ENCODE peak calls at places on chromosomes 6 and 20, in nine cellular contexts. One of them, this sample, is unnamed.

GRCh38 chr6:24064106-24064505 is 61.9 kb upstream of the NRSN1 start:
- DNase-seq in pancreas: no peak
- DNase-seq in right lobe of liver: no peak
- DNase-seq in RWPE2: no peak
- DNase-seq in brain microvascular endothelial cell: no peak
- DNase-seq in AG09309: no peak
- DNase-seq in fibroblast of the aortic adventitia: no peak
- DNase-seq in SK-N-SH: peak; percentile 21
- DNase-seq in endodermal cell: peak; percentile 72
- DNase-seq in this sample: peak; percentile 18

GRCh38 chr6:112253842-112254816 is at the start of gene LAMA4:
- DNase-seq in pancreas: no peak
- DNase-seq in right lobe of liver: peak; percentile 56
- DNase-seq in RWPE2: no peak
- DNase-seq in brain microvascular endothelial cell: peak; percentile 87
- DNase-seq in AG09309: no peak
- DNase-seq in fibroblast of the aortic adventitia: peak; percentile 81
- DNase-seq in SK-N-SH: peak; percentile 64
- DNase-seq in endodermal cell: peak; percentile 85
- DNase-seq in this sample: peak; percentile 64

GRCh38 chr6:136312975-136313374 is 23.3 kb upstream of the BCLAF1 start:
- DNase-seq in pancreas: no peak
- DNase-seq in right lobe of liver: no peak
- DNase-seq in RWPE2: no peak
- DNase-seq in brain microvascular endothelial cell: no peak
- DNase-seq in AG09309: no peak
- DNase-seq in fibroblast of the aortic adventitia: no peak
- DNase-seq in SK-N-SH: no peak
- DNase-seq in endodermal cell: no peak
- DNase-seq in this sample: no peak

GRCh38 chr6:30075094-30075986 is at the start of gene RNF39:
- DNase-seq in pancreas: no peak
- DNase-seq in right lobe of liver: no peak
- DNase-seq in RWPE2: no peak
- DNase-seq in brain microvascular endothelial cell: no peak
- DNase-seq in AG09309: no peak
- DNase-seq in fibroblast of the aortic adventitia: no peak
- DNase-seq in SK-N-SH: peak; percentile 60
- DNase-seq in endodermal cell: peak; percentile 82
- DNase-seq in this sample: peak; percentile 23

GRCh38 chr6:41593451-41594238 is 44.6 kb upstream of the MDFI start:
- DNase-seq in pancreas: no peak
- DNase-seq in right lobe of liver: no peak
- DNase-seq in RWPE2: no peak
- DNase-seq in brain microvascular endothelial cell: no peak
- DNase-seq in AG09309: no peak
- DNase-seq in fibroblast of the aortic adventitia: no peak
- DNase-seq in SK-N-SH: no peak
- DNase-seq in endodermal cell: no peak
- DNase-seq in this sample: no peak

GRCh38 chr20:51596656-51597388 is 54.3 kb upstream of the NFATC2 start:
- DNase-seq in pancreas: no peak
- DNase-seq in right lobe of liver: no peak
- DNase-seq in RWPE2: no peak
- DNase-seq in brain microvascular endothelial cell: no peak
- DNase-seq in AG09309: peak; percentile 25
- DNase-seq in fibroblast of the aortic adventitia: no peak
- DNase-seq in SK-N-SH: no peak
- DNase-seq in endodermal cell: no peak
- DNase-seq in this sample: no peak

GRCh38 chr6:156948807-156949206 is 171.6 kb downstream of the ARID1B start:
- DNase-seq in pancreas: no peak
- DNase-seq in right lobe of liver: no peak
- DNase-seq in RWPE2: no peak
- DNase-seq in brain microvascular endothelial cell: peak; percentile 82
- DNase-seq in AG09309: peak; percentile 47
- DNase-seq in fibroblast of the aortic adventitia: peak; percentile 81
- DNase-seq in SK-N-SH: no peak
- DNase-seq in endodermal cell: no peak
- DNase-seq in this sample: peak; percentile 89

GRCh38 chr6:108268845-108269244 is 8.0 kb upstream of the SNX3 start:
- DNase-seq in pancreas: no peak
- DNase-seq in right lobe of liver: no peak
- DNase-seq in RWPE2: no peak
- DNase-seq in brain microvascular endothelial cell: peak; percentile 1
- DNase-seq in AG09309: no peak
- DNase-seq in fibroblast of the aortic adventitia: peak; percentile 8
- DNase-seq in SK-N-SH: no peak
- DNase-seq in endodermal cell: no peak
- DNase-seq in this sample: no peak

GRCh38 chr6:28802417-28803336 is 121.1 kb downstream of the TRIM27 start:
- DNase-seq in pancreas: no peak
- DNase-seq in right lobe of liver: no peak
- DNase-seq in RWPE2: no peak
- DNase-seq in brain microvascular endothelial cell: peak; percentile 84
- DNase-seq in AG09309: no peak
- DNase-seq in fibroblast of the aortic adventitia: peak; percentile 33
- DNase-seq in SK-N-SH: no peak
- DNase-seq in endodermal cell: peak; percentile 83
- DNase-seq in this sample: peak; percentile 21

GRCh38 chr20:33852971-33853813 is 42.0 kb downstream of the CHMP4B start:
- DNase-seq in pancreas: no peak
- DNase-seq in right lobe of liver: no peak
- DNase-seq in RWPE2: peak; percentile 72
- DNase-seq in brain microvascular endothelial cell: no peak
- DNase-seq in AG09309: no peak
- DNase-seq in fibroblast of the aortic adventitia: no peak
- DNase-seq in SK-N-SH: no peak
- DNase-seq in endodermal cell: no peak
- DNase-seq in this sample: no peak

GRCh38 chr6:118668761-118669411 is 17.5 kb upstream of the CEP85L start:
- DNase-seq in pancreas: no peak
- DNase-seq in right lobe of liver: no peak
- DNase-seq in RWPE2: no peak
- DNase-seq in brain microvascular endothelial cell: peak; percentile 70
- DNase-seq in AG09309: peak; percentile 25
- DNase-seq in fibroblast of the aortic adventitia: peak; percentile 74
- DNase-seq in SK-N-SH: no peak
- DNase-seq in endodermal cell: no peak
- DNase-seq in this sample: peak; percentile 87

GRCh38 chr6:79797105-79797504 is 150.2 kb downstream of the ELOVL4 start:
- DNase-seq in pancreas: no peak
- DNase-seq in right lobe of liver: no peak
- DNase-seq in RWPE2: no peak
- DNase-seq in brain microvascular endothelial cell: no peak
- DNase-seq in AG09309: no peak
- DNase-seq in fibroblast of the aortic adventitia: no peak
- DNase-seq in SK-N-SH: no peak
- DNase-seq in endodermal cell: no peak
- DNase-seq in this sample: no peak

GRCh38 chr6:135182993-135183531 is 2.0 kb downstream of the MYB start:
- DNase-seq in pancreas: peak; percentile 42
- DNase-seq in right lobe of liver: peak; percentile 48
- DNase-seq in RWPE2: no peak
- DNase-seq in brain microvascular endothelial cell: no peak
- DNase-seq in AG09309: no peak
- DNase-seq in fibroblast of the aortic adventitia: no peak
- DNase-seq in SK-N-SH: no peak
- DNase-seq in endodermal cell: no peak
- DNase-seq in this sample: no peak

GRCh38 chr6:70675822-70676221 is 8.1 kb downstream of the SMAP1 start:
- DNase-seq in pancreas: no peak
- DNase-seq in right lobe of liver: no peak
- DNase-seq in RWPE2: no peak
- DNase-seq in brain microvascular endothelial cell: no peak
- DNase-seq in AG09309: no peak
- DNase-seq in fibroblast of the aortic adventitia: no peak
- DNase-seq in SK-N-SH: no peak
- DNase-seq in endodermal cell: no peak
- DNase-seq in this sample: no peak

GRCh38 chr6:63883597-63883996 is 248.0 kb downstream of the PHF3 start:
- DNase-seq in pancreas: no peak
- DNase-seq in right lobe of liver: no peak
- DNase-seq in RWPE2: no peak
- DNase-seq in brain microvascular endothelial cell: no peak
- DNase-seq in AG09309: no peak
- DNase-seq in fibroblast of the aortic adventitia: no peak
- DNase-seq in SK-N-SH: no peak
- DNase-seq in endodermal cell: no peak
- DNase-seq in this sample: no peak

GRCh38 chr6:150928882-150929281 is 63.4 kb downstream of the MTHFD1L start:
- DNase-seq in pancreas: no peak
- DNase-seq in right lobe of liver: no peak
- DNase-seq in RWPE2: no peak
- DNase-seq in brain microvascular endothelial cell: no peak
- DNase-seq in AG09309: no peak
- DNase-seq in fibroblast of the aortic adventitia: no peak
- DNase-seq in SK-N-SH: no peak
- DNase-seq in endodermal cell: peak; percentile 70
- DNase-seq in this sample: no peak
- TF ChIP-seq CTCF in pancreas: no peak
- TF ChIP-seq CTCF in right lobe of liver: no peak
- TF ChIP-seq CTCF in RWPE2: peak; percentile 40
- TF ChIP-seq CTCF in brain microvascular endothelial cell: peak; percentile 67
- TF ChIP-seq CTCF in AG09309: peak; percentile 38
- TF ChIP-seq CTCF in fibroblast of the aortic adventitia: peak; percentile 40
- TF ChIP-seq CTCF in SK-N-SH: peak; percentile 36
- TF ChIP-seq CTCF in endodermal cell: peak; percentile 70
- TF ChIP-seq CTCF in this sample: peak; percentile 56

GRCh38 chr6:43367245-43367984 is 2.0 kb downstream of the ZNF318 start:
- DNase-seq in pancreas: no peak
- DNase-seq in right lobe of liver: no peak
- DNase-seq in RWPE2: no peak
- DNase-seq in brain microvascular endothelial cell: no peak
- DNase-seq in AG09309: no peak
- DNase-seq in fibroblast of the aortic adventitia: no peak
- DNase-seq in SK-N-SH: no peak
- DNase-seq in endodermal cell: no peak
- DNase-seq in this sample: no peak
- H3K4me3 ChIP-seq in pancreas: peak overlapping the region; percentile 77
- H3K4me3 ChIP-seq in right lobe of liver: no peak overlapping the region
- H3K4me3 ChIP-seq in RWPE2: peak overlapping the region; percentile 87
- H3K4me3 ChIP-seq in brain microvascular endothelial cell: no peak overlapping the region
- H3K4me3 ChIP-seq in AG09309: no peak overlapping the region
- H3K4me3 ChIP-seq in fibroblast of the aortic adventitia: peak overlapping the region; percentile 33
- H3K4me3 ChIP-seq in SK-N-SH: no peak overlapping the region
- H3K4me3 ChIP-seq in endodermal cell: no peak overlapping the region
- H3K4me3 ChIP-seq in this sample: no peak overlapping the region

GRCh38 chr6:49550413-49551125 is at the start of gene C6orf141:
- DNase-seq in pancreas: peak; percentile 41
- DNase-seq in right lobe of liver: peak; percentile 51
- DNase-seq in RWPE2: peak; percentile 86
- DNase-seq in brain microvascular endothelial cell: no peak
- DNase-seq in AG09309: no peak
- DNase-seq in fibroblast of the aortic adventitia: no peak
- DNase-seq in SK-N-SH: peak; percentile 11
- DNase-seq in endodermal cell: peak; percentile 92
- DNase-seq in this sample: no peak

GRCh38 chr6:49549691-49550412 is 616 bp upstream of the C6orf141 start:
- DNase-seq in pancreas: no peak
- DNase-seq in right lobe of liver: no peak
- DNase-seq in RWPE2: no peak
- DNase-seq in brain microvascular endothelial cell: no peak
- DNase-seq in AG09309: no peak
- DNase-seq in fibroblast of the aortic adventitia: no peak
- DNase-seq in SK-N-SH: no peak
- DNase-seq in endodermal cell: no peak
- DNase-seq in this sample: no peak

GRCh38 chr6:49546371-49546770 is 4.1 kb upstream of the C6orf141 start:
- DNase-seq in pancreas: no peak
- DNase-seq in right lobe of liver: no peak
- DNase-seq in RWPE2: no peak
- DNase-seq in brain microvascular endothelial cell: no peak
- DNase-seq in AG09309: no peak
- DNase-seq in fibroblast of the aortic adventitia: no peak
- DNase-seq in SK-N-SH: no peak
- DNase-seq in endodermal cell: no peak
- DNase-seq in this sample: no peak

GRCh38 chr6:49551126-49551865 is 828 bp downstream of the C6orf141 start:
- DNase-seq in pancreas: no peak
- DNase-seq in right lobe of liver: no peak
- DNase-seq in RWPE2: no peak
- DNase-seq in brain microvascular endothelial cell: no peak
- DNase-seq in AG09309: no peak
- DNase-seq in fibroblast of the aortic adventitia: peak; percentile 16
- DNase-seq in SK-N-SH: no peak
- DNase-seq in endodermal cell: peak; percentile 75
- DNase-seq in this sample: no peak

DNA sequence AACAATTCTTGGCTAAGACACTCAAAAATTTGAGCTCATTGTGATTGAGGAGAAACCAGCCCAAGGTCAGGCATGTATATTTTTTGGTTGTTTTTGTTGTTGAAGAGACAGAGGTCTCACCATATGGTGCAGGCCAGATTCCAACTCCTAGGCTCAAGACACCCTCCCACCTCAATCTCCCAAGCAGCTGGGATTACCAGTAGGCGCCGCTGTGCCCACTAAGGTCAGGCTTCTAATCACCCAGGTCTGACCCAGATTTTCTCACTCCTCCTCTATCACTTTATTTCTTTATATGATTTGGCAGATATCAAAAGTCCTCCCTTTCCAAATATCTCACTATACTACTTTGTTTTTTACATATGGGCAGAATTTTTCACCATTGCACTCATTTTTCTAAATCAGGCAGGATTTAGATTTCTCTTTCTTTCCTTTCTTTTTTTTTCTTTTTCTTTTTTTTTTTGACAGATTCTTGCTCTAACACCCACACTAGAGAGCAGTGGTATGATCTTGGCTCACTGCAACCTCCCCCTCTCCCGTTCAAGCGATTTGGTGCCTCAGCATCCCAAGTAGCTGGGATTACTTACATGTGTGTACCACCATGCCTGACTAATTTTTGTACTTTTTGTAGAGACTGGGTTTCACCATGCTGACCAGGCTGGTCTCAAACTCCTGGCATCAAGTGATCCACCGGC is 1.7 kb upstream of the C6orf141 start:
- DNase-seq in pancreas: no peak
- DNase-seq in right lobe of liver: no peak
- DNase-seq in RWPE2: no peak
- DNase-seq in brain microvascular endothelial cell: no peak
- DNase-seq in AG09309: no peak
- DNase-seq in fibroblast of the aortic adventitia: no peak
- DNase-seq in SK-N-SH: no peak
- DNase-seq in endodermal cell: peak; percentile 71
- DNase-seq in this sample: no peak
- TF ChIP-seq CTCF in pancreas: no peak
- TF ChIP-seq CTCF in right lobe of liver: no peak
- TF ChIP-seq CTCF in RWPE2: no peak
- TF ChIP-seq CTCF in brain microvascular endothelial cell: no peak
- TF ChIP-seq CTCF in AG09309: no peak
- TF ChIP-seq CTCF in fibroblast of the aortic adventitia: no peak
- TF ChIP-seq CTCF in SK-N-SH: peak; percentile 29
- TF ChIP-seq CTCF in endodermal cell: peak; percentile 67
- TF ChIP-seq CTCF in this sample: peak; percentile 9

DNA sequence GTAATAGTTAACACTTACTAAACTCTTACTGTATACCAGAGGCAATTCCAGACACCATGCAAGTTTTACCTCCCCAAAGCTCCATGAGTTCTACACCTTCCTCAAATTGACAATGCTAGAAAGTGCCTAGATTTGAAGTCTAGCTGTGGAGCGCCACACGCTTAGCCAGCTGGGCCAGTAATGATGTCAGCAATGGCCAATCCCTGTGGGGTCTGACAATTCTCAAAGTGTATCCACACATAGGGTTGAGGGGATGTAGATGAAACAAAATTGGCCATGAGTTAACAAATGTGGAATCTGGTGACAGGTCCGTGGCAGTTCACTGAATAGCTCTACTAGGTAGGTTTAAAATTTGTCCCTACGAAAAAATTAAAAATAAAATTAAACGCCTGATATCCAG is 1.3 kb downstream of the ZNF343 start:
- DNase-seq in pancreas: no peak
- DNase-seq in right lobe of liver: no peak
- DNase-seq in RWPE2: no peak
- DNase-seq in brain microvascular endothelial cell: no peak
- DNase-seq in AG09309: no peak
- DNase-seq in fibroblast of the aortic adventitia: peak; percentile 30
- DNase-seq in SK-N-SH: peak; percentile 33
- DNase-seq in endodermal cell: no peak
- DNase-seq in this sample: peak; percentile 7
- H3K4me3 ChIP-seq in pancreas: peak overlapping the region; percentile 90
- H3K4me3 ChIP-seq in right lobe of liver: no peak overlapping the region
- H3K4me3 ChIP-seq in RWPE2: peak overlapping the region; percentile 80
- H3K4me3 ChIP-seq in brain microvascular endothelial cell: peak overlapping the region; percentile 95
- H3K4me3 ChIP-seq in AG09309: peak overlapping the region; percentile 91
- H3K4me3 ChIP-seq in fibroblast of the aortic adventitia: peak overlapping the region; percentile 90
- H3K4me3 ChIP-seq in SK-N-SH: peak overlapping the region; percentile 76
- H3K4me3 ChIP-seq in endodermal cell: peak overlapping the region; percentile 91
- H3K4me3 ChIP-seq in this sample: peak overlapping the region; percentile 95

This sample was measured in fibroblast of villous mesenchyme.